ENCODE peak calls at places on chromosomes 5 and 9, in four cellular contexts. One of them, this sample, is unnamed.
A peak's percentile ranks its signal among the peaks of the same experiment; 100 is the strongest.

GRCh38 chr5:86862093-86862492 is 244.4 kb downstream of the COX7C start:
- DNase-seq in neuronal stem cell: no peak
- DNase-seq in prostate gland: no peak
- DNase-seq in mammary epithelial cell: no peak
- DNase-seq in this sample: no peak

GRCh38 chr9:130421154-130421801 is 23.5 kb upstream of the ASS1 start:
- DNase-seq in mammary epithelial cell: no peak
- DNase-seq in neuronal stem cell: no peak
- DNase-seq in prostate gland: no peak
- DNase-seq in this sample: no peak

GRCh38 chr5:112533315-112533867 is 114.3 kb upstream of the EPB41L4A start:
- DNase-seq in prostate gland: no peak
- DNase-seq in mammary epithelial cell: peak; percentile 32
- DNase-seq in neuronal stem cell: no peak
- DNase-seq in this sample: no peak

GRCh38 chr9:130120832-130121231 is 51.4 kb upstream of the NCS1 start:
- DNase-seq in mammary epithelial cell: no peak
- DNase-seq in neuronal stem cell: no peak
- DNase-seq in prostate gland: no peak
- DNase-seq in this sample: no peak

GRCh38 chr5:12133520-12133919 is 229.3 kb upstream of the CTNND2 start:
- DNase-seq in prostate gland: no peak
- DNase-seq in mammary epithelial cell: no peak
- DNase-seq in neuronal stem cell: no peak
- DNase-seq in this sample: no peak

GRCh38 chr9:38263534-38263933 is 129.0 kb upstream of the ALDH1B1 start:
- DNase-seq in mammary epithelial cell: peak; percentile 31
- DNase-seq in neuronal stem cell: no peak
- DNase-seq in prostate gland: no peak
- DNase-seq in this sample: no peak

GRCh38 chr5:180259260-180259611 is 32.6 kb downstream of the MAPK9 start:
- DNase-seq in mammary epithelial cell: no peak
- DNase-seq in prostate gland: no peak
- DNase-seq in neuronal stem cell: no peak
- DNase-seq in this sample: no peak

GRCh38 chr9:108567571-108567970 is 288.2 kb downstream of the ACTL7B start:
- DNase-seq in neuronal stem cell: no peak
- DNase-seq in prostate gland: no peak
- DNase-seq in mammary epithelial cell: no peak
- DNase-seq in this sample: no peak

GRCh38 chr9:126055386-126055785 is 271.2 kb upstream of the MVB12B start:
- DNase-seq in neuronal stem cell: no peak
- DNase-seq in mammary epithelial cell: peak; percentile 74
- DNase-seq in prostate gland: no peak
- DNase-seq in this sample: no peak

GRCh38 chr9:134852906-134853654 is 27.5 kb upstream of the FCN2 start:
- DNase-seq in neuronal stem cell: no peak
- DNase-seq in mammary epithelial cell: no peak
- DNase-seq in prostate gland: no peak
- DNase-seq in this sample: no peak

GRCh38 chr9:85973238-85973637 is 32.3 kb downstream of the NAA35 start:
- DNase-seq in prostate gland: no peak
- DNase-seq in neuronal stem cell: no peak
- DNase-seq in mammary epithelial cell: no peak
- DNase-seq in this sample: no peak

GRCh38 chr5:52328220-52328619 is 459.5 kb upstream of the ITGA1 start:
- DNase-seq in neuronal stem cell: no peak
- DNase-seq in prostate gland: no peak
- DNase-seq in mammary epithelial cell: no peak
- DNase-seq in this sample: no peak

GRCh38 chr9:32422237-32422806 is 37.9 kb downstream of the ACO1 start:
- DNase-seq in neuronal stem cell: no peak
- DNase-seq in prostate gland: no peak
- DNase-seq in mammary epithelial cell: no peak
- DNase-seq in this sample: no peak

GRCh38 chr5:43643327-43643726 is 40.3 kb downstream of the NNT start:
- DNase-seq in neuronal stem cell: no peak
- DNase-seq in prostate gland: no peak
- DNase-seq in mammary epithelial cell: no peak
- DNase-seq in this sample: no peak

GRCh38 chr9:2676466-2676865 is 40.8 kb upstream of the KCNV2 start:
- DNase-seq in prostate gland: no peak
- DNase-seq in mammary epithelial cell: no peak
- DNase-seq in neuronal stem cell: no peak
- DNase-seq in this sample: no peak

GRCh38 chr9:131672451-131672850 is 67.4 kb downstream of the RAPGEF1 start:
- DNase-seq in prostate gland: no peak
- DNase-seq in mammary epithelial cell: no peak
- DNase-seq in neuronal stem cell: no peak
- DNase-seq in this sample: no peak
- H3K4me3 ChIP-seq in prostate gland: no peak overlapping the region
- H3K4me3 ChIP-seq in mammary epithelial cell: no peak overlapping the region
- H3K4me3 ChIP-seq in neuronal stem cell: no peak overlapping the region
- H3K4me3 ChIP-seq in this sample: no peak overlapping the region

GRCh38 chr5:142816577-142816976 is 46.4 kb downstream of the ARHGAP26 start:
- DNase-seq in prostate gland: no peak
- DNase-seq in neuronal stem cell: no peak
- DNase-seq in mammary epithelial cell: peak; percentile 40
- DNase-seq in this sample: no peak

GRCh38 chr5:142814122-142814521 is 43.9 kb downstream of the ARHGAP26 start:
- DNase-seq in neuronal stem cell: no peak
- DNase-seq in mammary epithelial cell: no peak
- DNase-seq in prostate gland: peak; percentile 55
- DNase-seq in this sample: no peak

GRCh38 chr5:142813208-142813607 is 43.0 kb downstream of the ARHGAP26 start:
- DNase-seq in neuronal stem cell: no peak
- DNase-seq in mammary epithelial cell: no peak
- DNase-seq in prostate gland: no peak
- DNase-seq in this sample: no peak

GRCh38 chr5:142817031-142817430 is 46.9 kb downstream of the ARHGAP26 start:
- DNase-seq in mammary epithelial cell: no peak
- DNase-seq in neuronal stem cell: no peak
- DNase-seq in prostate gland: no peak
- DNase-seq in this sample: no peak

GRCh38 chr5:142815469-142815868 is 45.3 kb downstream of the ARHGAP26 start:
- DNase-seq in prostate gland: no peak
- DNase-seq in neuronal stem cell: no peak
- DNase-seq in mammary epithelial cell: no peak
- DNase-seq in this sample: no peak
- H3K4me1 ChIP-seq in prostate gland: peaks cover 13% of the 10 kb centered on the region
- H3K4me1 ChIP-seq in neuronal stem cell: no peaks in the 10 kb centered on the region
- H3K4me1 ChIP-seq in mammary epithelial cell: peaks cover 20% of the 10 kb centered on the region
- H3K4me1 ChIP-seq in this sample: peaks cover 13% of the 10 kb centered on the region

DNA sequence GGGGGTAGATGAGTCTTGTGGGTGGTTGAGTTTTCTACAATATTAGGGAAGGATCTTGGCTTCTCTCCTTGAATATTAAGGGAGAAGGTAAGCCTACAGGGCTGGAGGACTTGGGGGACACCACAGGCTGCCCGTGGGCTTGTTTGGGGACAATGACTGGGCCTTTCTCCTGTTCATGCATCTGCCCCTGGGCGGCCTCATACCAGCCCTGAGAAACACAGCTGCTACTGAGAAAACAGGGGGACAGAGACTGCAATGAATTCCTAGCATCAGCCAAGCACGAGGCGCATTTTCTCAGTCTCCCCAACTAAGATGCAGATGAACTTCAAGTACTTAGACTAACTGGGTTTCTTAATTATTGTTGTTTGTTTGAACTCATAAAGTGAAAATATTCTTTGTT is 24.6 kb downstream of the C5orf58 start:
- DNase-seq in prostate gland: no peak
- DNase-seq in mammary epithelial cell: no peak
- DNase-seq in neuronal stem cell: no peak
- DNase-seq in this sample: no peak
- H3K4me3 ChIP-seq in prostate gland: no peak overlapping the region
- H3K4me3 ChIP-seq in mammary epithelial cell: no peak overlapping the region
- H3K4me3 ChIP-seq in neuronal stem cell: no peak overlapping the region
- H3K4me3 ChIP-seq in this sample: no peak overlapping the region

DNA sequence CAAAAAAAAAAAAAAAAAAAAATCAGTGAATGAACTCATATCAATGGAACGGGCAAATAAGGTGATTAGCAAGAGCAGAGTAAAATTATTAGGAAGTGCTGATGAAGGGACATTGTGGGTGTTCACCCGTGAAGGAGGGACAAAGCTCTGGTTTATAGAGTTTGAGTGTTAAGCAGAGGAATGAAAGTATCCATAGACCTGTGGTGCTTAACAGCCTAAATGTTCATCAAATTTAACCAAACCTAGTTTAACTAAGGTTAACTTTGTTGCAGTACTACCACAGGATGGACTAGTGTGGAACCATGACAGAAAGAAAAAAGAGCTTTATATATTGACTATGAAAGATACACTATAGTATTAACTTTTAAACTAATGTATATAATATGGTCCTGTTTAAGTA is 44.1 kb upstream of the TNFAIP8 start:
- DNase-seq in mammary epithelial cell: no peak
- DNase-seq in prostate gland: no peak
- DNase-seq in neuronal stem cell: no peak
- DNase-seq in this sample: no peak
- H3K4me1 ChIP-seq in mammary epithelial cell: peaks cover 10% of the 10 kb centered on the region
- H3K4me1 ChIP-seq in prostate gland: no peaks in the 10 kb centered on the region
- H3K4me1 ChIP-seq in neuronal stem cell: no peaks in the 10 kb centered on the region
- H3K4me1 ChIP-seq in this sample: peaks cover 9% of the 10 kb centered on the region

GRCh38 chr9:127838375-127839078 is 15.9 kb downstream of the ENG start:
- DNase-seq in mammary epithelial cell: peak; percentile 50
- DNase-seq in neuronal stem cell: no peak
- DNase-seq in prostate gland: no peak
- DNase-seq in this sample: no peak
- H3K4me3 ChIP-seq in mammary epithelial cell: no peak overlapping the region
- H3K4me3 ChIP-seq in neuronal stem cell: no peak overlapping the region
- H3K4me3 ChIP-seq in prostate gland: no peak overlapping the region
- H3K4me3 ChIP-seq in this sample: no peak overlapping the region

DNA sequence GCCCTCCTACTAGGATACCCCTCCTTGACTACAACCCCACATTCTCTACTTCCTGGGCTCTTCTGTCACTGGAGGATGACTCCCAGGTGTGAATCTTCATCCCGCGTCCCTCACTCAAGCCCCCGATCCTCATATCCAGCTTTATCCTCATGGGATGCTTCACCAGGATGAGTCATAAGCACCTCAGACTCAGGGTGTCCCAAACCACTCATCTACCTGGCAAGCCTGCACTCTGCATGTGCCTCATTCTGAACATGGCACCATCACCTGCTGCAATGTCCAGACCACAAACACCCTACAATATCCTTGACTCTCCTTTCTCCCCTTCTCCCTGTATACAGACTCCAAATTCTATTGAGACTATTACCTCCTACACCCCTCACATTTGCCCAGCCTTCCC is 1.5 kb upstream of the TGFBI start:
- DNase-seq in mammary epithelial cell: no peak
- DNase-seq in neuronal stem cell: no peak
- DNase-seq in prostate gland: no peak
- DNase-seq in this sample: no peak
- H3K4me1 ChIP-seq in mammary epithelial cell: peaks cover 47% of the 10 kb centered on the region
- H3K4me1 ChIP-seq in neuronal stem cell: no peaks in the 10 kb centered on the region
- H3K4me1 ChIP-seq in prostate gland: no peaks in the 10 kb centered on the region
- H3K4me1 ChIP-seq in this sample: peaks cover 31% of the 10 kb centered on the region

DNA sequence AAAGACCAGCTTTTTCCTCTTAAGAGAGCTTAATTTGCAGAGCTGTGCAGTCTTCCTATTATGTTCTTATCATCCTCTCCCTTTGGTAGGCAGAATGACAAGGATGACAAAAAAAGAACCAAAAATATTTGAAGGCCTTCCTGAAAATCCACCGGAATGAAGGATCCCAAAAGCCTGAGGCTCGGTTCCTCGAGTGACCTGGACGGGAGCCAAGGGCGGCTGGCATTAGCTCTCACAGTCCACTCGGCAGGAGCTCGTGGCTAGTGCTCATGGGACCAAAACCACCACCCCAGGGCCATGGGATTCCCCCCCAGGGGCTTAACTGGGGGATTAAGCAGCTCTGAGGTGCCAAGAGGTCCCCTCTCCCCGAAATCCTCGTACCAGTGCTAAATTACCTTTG is 645 bp upstream of the PDZD2 start:
- DNase-seq in mammary epithelial cell: no peak
- DNase-seq in neuronal stem cell: no peak
- DNase-seq in prostate gland: no peak
- DNase-seq in this sample: no peak
- H3K4me3 ChIP-seq in mammary epithelial cell: peak overlapping the region; percentile 62
- H3K4me3 ChIP-seq in neuronal stem cell: peak overlapping the region; percentile 84
- H3K4me3 ChIP-seq in prostate gland: peak overlapping the region; percentile 54
- H3K4me3 ChIP-seq in this sample: peak overlapping the region; percentile 41